ENCODE peak calls at places on chromosomes 12 and 14, in ten cellular contexts. One of them, this sample, is unnamed.

GRCh38 chr14:75437201-75438143 is 9.7 kb downstream of the JDP2 start:
- DNase-seq in stomach: no peak
- DNase-seq in CD8-positive, alpha-beta T cell: no peak
- DNase-seq in mucosa of descending colon: no peak
- DNase-seq in WTC11: no peak
- DNase-seq in body of pancreas: no peak
- DNase-seq in progenitor cell of endocrine pancreas: no peak
- DNase-seq in BJ: no peak
- DNase-seq in right atrium auricular region: no peak
- DNase-seq in K562: no peak
- DNase-seq in this sample: no peak

GRCh38 chr12:6222009-6222702 is 22.0 kb downstream of the CD9 start:
- DNase-seq in WTC11: no peak
- DNase-seq in progenitor cell of endocrine pancreas: no peak
- DNase-seq in BJ: no peak
- DNase-seq in stomach: peak; percentile 70
- DNase-seq in CD8-positive, alpha-beta T cell: no peak
- DNase-seq in mucosa of descending colon: no peak
- DNase-seq in body of pancreas: peak; percentile 28
- DNase-seq in right atrium auricular region: no peak
- DNase-seq in K562: no peak
- DNase-seq in this sample: no peak

GRCh38 chr14:68792022-68792829 is 641 bp downstream of the ZFP36L1 start:
- DNase-seq in BJ: no peak
- DNase-seq in body of pancreas: peak; percentile 38
- DNase-seq in right atrium auricular region: peak; percentile 58
- DNase-seq in stomach: peak; percentile 29
- DNase-seq in K562: peak; percentile 34
- DNase-seq in CD8-positive, alpha-beta T cell: no peak
- DNase-seq in mucosa of descending colon: peak; percentile 60
- DNase-seq in progenitor cell of endocrine pancreas: no peak
- DNase-seq in WTC11: no peak
- DNase-seq in this sample: no peak

GRCh38 chr12:37547611-37548010 is 769.0 kb upstream of the ALG10B start:
- DNase-seq in mucosa of descending colon: no peak
- DNase-seq in K562: peak; percentile 46
- DNase-seq in CD8-positive, alpha-beta T cell: no peak
- DNase-seq in progenitor cell of endocrine pancreas: no peak
- DNase-seq in right atrium auricular region: no peak
- DNase-seq in stomach: no peak
- DNase-seq in BJ: no peak
- DNase-seq in WTC11: no peak
- DNase-seq in body of pancreas: no peak
- DNase-seq in this sample: no peak

GRCh38 chr12:90129369-90130030 is 420.9 kb upstream of the ATP2B1 start:
- DNase-seq in stomach: no peak
- DNase-seq in K562: no peak
- DNase-seq in body of pancreas: no peak
- DNase-seq in right atrium auricular region: no peak
- DNase-seq in CD8-positive, alpha-beta T cell: no peak
- DNase-seq in BJ: no peak
- DNase-seq in WTC11: no peak
- DNase-seq in progenitor cell of endocrine pancreas: no peak
- DNase-seq in mucosa of descending colon: no peak
- DNase-seq in this sample: no peak

GRCh38 chr12:11656550-11656949 is 7.1 kb downstream of the ETV6 start:
- DNase-seq in WTC11: no peak
- DNase-seq in body of pancreas: no peak
- DNase-seq in stomach: no peak
- DNase-seq in right atrium auricular region: no peak
- DNase-seq in mucosa of descending colon: no peak
- DNase-seq in K562: no peak
- DNase-seq in progenitor cell of endocrine pancreas: no peak
- DNase-seq in BJ: no peak
- DNase-seq in CD8-positive, alpha-beta T cell: no peak
- DNase-seq in this sample: no peak

GRCh38 chr12:64627781-64628180 is 17.5 kb downstream of the RASSF3 start:
- DNase-seq in stomach: no peak
- DNase-seq in K562: no peak
- DNase-seq in mucosa of descending colon: no peak
- DNase-seq in CD8-positive, alpha-beta T cell: no peak
- DNase-seq in right atrium auricular region: no peak
- DNase-seq in WTC11: no peak
- DNase-seq in BJ: no peak
- DNase-seq in progenitor cell of endocrine pancreas: no peak
- DNase-seq in body of pancreas: no peak
- DNase-seq in this sample: no peak

GRCh38 chr14:23121401-23121800 is 2.3 kb upstream of the CEBPE start:
- DNase-seq in stomach: peak; percentile 48
- DNase-seq in K562: no peak
- DNase-seq in progenitor cell of endocrine pancreas: no peak
- DNase-seq in right atrium auricular region: no peak
- DNase-seq in BJ: no peak
- DNase-seq in mucosa of descending colon: peak; percentile 42
- DNase-seq in WTC11: no peak
- DNase-seq in body of pancreas: peak; percentile 57
- DNase-seq in CD8-positive, alpha-beta T cell: no peak
- DNase-seq in this sample: no peak

GRCh38 chr14:59407246-59407615 is 57.9 kb downstream of the GPR135 start:
- DNase-seq in body of pancreas: no peak
- DNase-seq in right atrium auricular region: no peak
- DNase-seq in mucosa of descending colon: no peak
- DNase-seq in stomach: no peak
- DNase-seq in WTC11: no peak
- DNase-seq in K562: no peak
- DNase-seq in progenitor cell of endocrine pancreas: no peak
- DNase-seq in CD8-positive, alpha-beta T cell: no peak
- DNase-seq in BJ: peak; percentile 70
- DNase-seq in this sample: no peak

GRCh38 chr12:89575405-89575804 is 49.6 kb upstream of the POC1B start:
- DNase-seq in right atrium auricular region: no peak
- DNase-seq in mucosa of descending colon: no peak
- DNase-seq in BJ: no peak
- DNase-seq in WTC11: no peak
- DNase-seq in progenitor cell of endocrine pancreas: no peak
- DNase-seq in CD8-positive, alpha-beta T cell: no peak
- DNase-seq in stomach: no peak
- DNase-seq in K562: peak; percentile 29
- DNase-seq in body of pancreas: no peak
- DNase-seq in this sample: no peak

GRCh38 chr12:89578499-89578898 is 52.7 kb upstream of the POC1B start:
- DNase-seq in right atrium auricular region: no peak
- DNase-seq in WTC11: no peak
- DNase-seq in K562: no peak
- DNase-seq in progenitor cell of endocrine pancreas: no peak
- DNase-seq in CD8-positive, alpha-beta T cell: no peak
- DNase-seq in mucosa of descending colon: no peak
- DNase-seq in stomach: no peak
- DNase-seq in body of pancreas: no peak
- DNase-seq in BJ: no peak
- DNase-seq in this sample: no peak

GRCh38 chr14:50210074-50210473 is 21.3 kb downstream of the SOS2 start:
- DNase-seq in BJ: no peak
- DNase-seq in stomach: no peak
- DNase-seq in mucosa of descending colon: no peak
- DNase-seq in WTC11: no peak
- DNase-seq in K562: no peak
- DNase-seq in body of pancreas: no peak
- DNase-seq in progenitor cell of endocrine pancreas: no peak
- DNase-seq in CD8-positive, alpha-beta T cell: no peak
- DNase-seq in right atrium auricular region: no peak
- DNase-seq in this sample: no peak

GRCh38 chr14:81309511-81309910 is 88.8 kb upstream of the GTF2A1 start:
- DNase-seq in WTC11: no peak
- DNase-seq in progenitor cell of endocrine pancreas: no peak
- DNase-seq in K562: no peak
- DNase-seq in mucosa of descending colon: no peak
- DNase-seq in right atrium auricular region: no peak
- DNase-seq in BJ: no peak
- DNase-seq in body of pancreas: no peak
- DNase-seq in stomach: no peak
- DNase-seq in CD8-positive, alpha-beta T cell: no peak
- DNase-seq in this sample: no peak

GRCh38 chr12:109157986-109158385 is 41.6 kb downstream of the ACACB start:
- DNase-seq in progenitor cell of endocrine pancreas: no peak
- DNase-seq in body of pancreas: no peak
- DNase-seq in right atrium auricular region: no peak
- DNase-seq in CD8-positive, alpha-beta T cell: no peak
- DNase-seq in mucosa of descending colon: no peak
- DNase-seq in BJ: no peak
- DNase-seq in K562: no peak
- DNase-seq in WTC11: no peak
- DNase-seq in stomach: no peak
- DNase-seq in this sample: no peak

DNA sequence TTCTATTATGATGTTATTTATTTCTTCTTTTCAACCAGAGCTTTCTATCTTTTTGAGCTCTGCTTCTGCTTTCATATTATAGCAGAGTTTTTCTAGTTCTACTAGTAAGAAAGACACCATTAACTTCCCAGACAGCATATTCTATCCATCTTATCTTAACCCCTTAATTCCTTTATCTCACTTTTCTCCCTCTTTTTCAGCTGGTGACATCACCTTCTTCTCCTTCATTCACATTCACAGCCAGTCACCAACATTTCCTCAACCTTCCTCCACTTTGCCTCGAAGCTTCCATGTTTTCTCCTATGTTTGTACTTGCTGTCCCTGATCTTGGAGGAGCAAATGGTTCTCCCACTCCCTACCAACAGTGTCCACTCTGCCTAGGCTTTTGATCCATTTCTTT is 3.5 kb upstream of the CSRP2 start:
- DNase-seq in CD8-positive, alpha-beta T cell: no peak
- DNase-seq in K562: no peak
- DNase-seq in progenitor cell of endocrine pancreas: no peak
- DNase-seq in body of pancreas: no peak
- DNase-seq in BJ: no peak
- DNase-seq in WTC11: no peak
- DNase-seq in stomach: no peak
- DNase-seq in mucosa of descending colon: no peak
- DNase-seq in right atrium auricular region: no peak
- DNase-seq in this sample: no peak
- TF ChIP-seq CTCF in CD8-positive, alpha-beta T cell: no peak
- TF ChIP-seq CTCF in K562: no peak
- TF ChIP-seq CTCF in progenitor cell of endocrine pancreas: no peak
- TF ChIP-seq CTCF in body of pancreas: no peak
- TF ChIP-seq CTCF in BJ: no peak
- TF ChIP-seq CTCF in WTC11: no peak
- TF ChIP-seq CTCF in stomach: no peak
- TF ChIP-seq CTCF in mucosa of descending colon: no peak
- TF ChIP-seq CTCF in right atrium auricular region: no peak
- TF ChIP-seq CTCF in this sample: no peak

DNA sequence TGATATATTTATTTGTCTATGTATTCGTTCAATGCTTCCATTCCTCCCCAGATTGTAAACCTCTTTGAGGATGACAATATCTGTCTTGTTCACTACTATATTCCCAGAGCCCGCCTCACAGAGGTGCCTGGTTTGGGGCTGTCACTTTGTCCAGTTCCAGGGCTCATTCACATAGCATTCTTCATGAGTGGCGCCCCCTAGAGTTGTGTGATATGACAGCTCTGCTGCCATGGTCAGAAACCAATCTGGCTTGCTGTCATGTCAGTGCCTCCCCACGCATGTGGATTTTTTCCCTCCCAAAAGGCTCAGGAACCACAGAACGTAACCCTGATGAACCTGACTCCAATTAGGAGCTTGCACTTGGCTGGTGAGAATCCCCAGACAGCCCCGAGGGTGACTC is 145.4 kb downstream of the PTPN11 start:
- DNase-seq in K562: peak; percentile 20
- DNase-seq in body of pancreas: no peak
- DNase-seq in CD8-positive, alpha-beta T cell: no peak
- DNase-seq in WTC11: peak; percentile 25
- DNase-seq in right atrium auricular region: no peak
- DNase-seq in stomach: no peak
- DNase-seq in mucosa of descending colon: no peak
- DNase-seq in progenitor cell of endocrine pancreas: no peak
- DNase-seq in BJ: no peak
- DNase-seq in this sample: no peak
- TF ChIP-seq CTCF in K562: peak; percentile 26
- TF ChIP-seq CTCF in body of pancreas: no peak
- TF ChIP-seq CTCF in CD8-positive, alpha-beta T cell: no peak
- TF ChIP-seq CTCF in WTC11: peak; percentile 32
- TF ChIP-seq CTCF in right atrium auricular region: no peak
- TF ChIP-seq CTCF in stomach: no peak
- TF ChIP-seq CTCF in mucosa of descending colon: no peak
- TF ChIP-seq CTCF in progenitor cell of endocrine pancreas: no peak
- TF ChIP-seq CTCF in BJ: no peak
- TF ChIP-seq CTCF in this sample: no peak

GRCh38 chr14:82362452-82362851 is 828.8 kb upstream of the SEL1L start:
- DNase-seq in right atrium auricular region: no peak
- DNase-seq in WTC11: no peak
- DNase-seq in K562: no peak
- DNase-seq in CD8-positive, alpha-beta T cell: no peak
- DNase-seq in body of pancreas: no peak
- DNase-seq in mucosa of descending colon: no peak
- DNase-seq in stomach: no peak
- DNase-seq in BJ: no peak
- DNase-seq in progenitor cell of endocrine pancreas: no peak
- DNase-seq in this sample: no peak

DNA sequence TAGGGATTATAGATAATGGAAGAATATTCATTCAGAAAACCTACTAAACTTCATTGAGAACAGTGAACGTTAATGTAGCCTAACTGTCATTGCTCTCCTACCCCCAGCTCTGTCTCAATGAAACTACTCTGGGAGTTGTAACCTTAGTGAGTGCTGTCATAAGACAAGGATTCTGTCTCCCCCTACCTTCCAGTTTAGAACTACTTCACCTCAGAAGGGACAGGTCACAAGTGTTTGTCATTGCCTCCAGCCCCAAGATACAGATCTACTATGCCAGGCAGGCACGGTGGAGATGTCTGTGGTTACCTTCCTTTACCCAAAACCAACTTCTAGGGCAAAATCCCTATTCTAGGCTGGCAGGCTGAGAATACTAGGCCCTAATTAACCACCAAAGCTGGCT is 833.1 kb upstream of the SEL1L start:
- DNase-seq in progenitor cell of endocrine pancreas: no peak
- DNase-seq in WTC11: no peak
- DNase-seq in CD8-positive, alpha-beta T cell: no peak
- DNase-seq in BJ: no peak
- DNase-seq in right atrium auricular region: no peak
- DNase-seq in mucosa of descending colon: no peak
- DNase-seq in body of pancreas: no peak
- DNase-seq in stomach: no peak
- DNase-seq in K562: no peak
- DNase-seq in this sample: no peak
- TF ChIP-seq CTCF in progenitor cell of endocrine pancreas: no peak
- TF ChIP-seq CTCF in WTC11: no peak
- TF ChIP-seq CTCF in CD8-positive, alpha-beta T cell: no peak
- TF ChIP-seq CTCF in BJ: no peak
- TF ChIP-seq CTCF in right atrium auricular region: no peak
- TF ChIP-seq CTCF in mucosa of descending colon: no peak
- TF ChIP-seq CTCF in body of pancreas: no peak
- TF ChIP-seq CTCF in stomach: no peak
- TF ChIP-seq CTCF in K562: no peak
- TF ChIP-seq CTCF in this sample: no peak

GRCh38 chr14:94015223-94015622 is 10.9 kb upstream of the OTUB2 start:
- DNase-seq in K562: no peak
- DNase-seq in body of pancreas: no peak
- DNase-seq in right atrium auricular region: no peak
- DNase-seq in progenitor cell of endocrine pancreas: no peak
- DNase-seq in stomach: no peak
- DNase-seq in BJ: no peak
- DNase-seq in CD8-positive, alpha-beta T cell: no peak
- DNase-seq in WTC11: no peak
- DNase-seq in mucosa of descending colon: no peak
- DNase-seq in this sample: no peak
- TF ChIP-seq CTCF in K562: no peak
- TF ChIP-seq CTCF in body of pancreas: no peak
- TF ChIP-seq CTCF in right atrium auricular region: no peak
- TF ChIP-seq CTCF in progenitor cell of endocrine pancreas: no peak
- TF ChIP-seq CTCF in stomach: no peak
- TF ChIP-seq CTCF in BJ: no peak
- TF ChIP-seq CTCF in CD8-positive, alpha-beta T cell: no peak
- TF ChIP-seq CTCF in WTC11: no peak
- TF ChIP-seq CTCF in mucosa of descending colon: no peak
- TF ChIP-seq CTCF in this sample: no peak

This sample was measured in lower leg skin.